ENCODE peak calls at places on chromosomes 3 and 15, in eight cellular contexts. One of them, this sample, is unnamed.

GRCh38 chr15:66846811-66847210 is 144.8 kb downstream of the SMAD6 start:
- DNase-seq in SIG-M5: no peak
- DNase-seq in lower lobe of right lung: peak
- DNase-seq in uterus: no peak
- DNase-seq in nephron progenitor cell: no peak
- DNase-seq in DMS153: no peak
- DNase-seq in G401: no peak
- DNase-seq in T-helper 22 cell: no peak
- DNase-seq in this sample: no peak

GRCh38 chr15:78149805-78150751 is 916 bp downstream of the IDH3A start:
- DNase-seq in SIG-M5: no peak
- DNase-seq in lower lobe of right lung: no peak
- DNase-seq in uterus: no peak
- DNase-seq in nephron progenitor cell: no peak
- DNase-seq in DMS153: no peak
- DNase-seq in G401: peak
- DNase-seq in T-helper 22 cell: no peak
- DNase-seq in this sample: no peak

GRCh38 chr3:118436863-118437262 is 597.8 kb downstream of the IGSF11 start:
- DNase-seq in SIG-M5: no peak
- DNase-seq in lower lobe of right lung: no peak
- DNase-seq in uterus: no peak
- DNase-seq in nephron progenitor cell: no peak
- DNase-seq in DMS153: no peak
- DNase-seq in G401: no peak
- DNase-seq in T-helper 22 cell: no peak
- DNase-seq in this sample: no peak

GRCh38 chr15:92394327-92395175 is 870 bp downstream of the ST8SIA2 start:
- DNase-seq in SIG-M5: no peak
- DNase-seq in lower lobe of right lung: no peak
- DNase-seq in uterus: no peak
- DNase-seq in nephron progenitor cell: peak
- DNase-seq in DMS153: no peak
- DNase-seq in G401: no peak
- DNase-seq in T-helper 22 cell: no peak
- DNase-seq in this sample: peak

GRCh38 chr3:24136624-24137310 is 191.7 kb downstream of the NR1D2 start:
- DNase-seq in SIG-M5: no peak
- DNase-seq in lower lobe of right lung: no peak
- DNase-seq in uterus: no peak
- DNase-seq in nephron progenitor cell: no peak
- DNase-seq in DMS153: no peak
- DNase-seq in G401: no peak
- DNase-seq in T-helper 22 cell: no peak
- DNase-seq in this sample: no peak

GRCh38 chr3:8937064-8938020 is 25.9 kb downstream of the RAD18 start:
- DNase-seq in SIG-M5: no peak
- DNase-seq in lower lobe of right lung: no peak
- DNase-seq in uterus: no peak
- DNase-seq in nephron progenitor cell: no peak
- DNase-seq in DMS153: no peak
- DNase-seq in G401: no peak
- DNase-seq in T-helper 22 cell: no peak
- DNase-seq in this sample: no peak

GRCh38 chr15:82108489-82109078 is 62.8 kb upstream of the MEX3B start:
- DNase-seq in SIG-M5: no peak
- DNase-seq in lower lobe of right lung: peak
- DNase-seq in uterus: peak
- DNase-seq in nephron progenitor cell: peak
- DNase-seq in DMS153: no peak
- DNase-seq in G401: no peak
- DNase-seq in T-helper 22 cell: peak
- DNase-seq in this sample: peak

GRCh38 chr15:88654430-88655102 is 15.8 kb downstream of the ISG20 start:
- DNase-seq in SIG-M5: no peak
- DNase-seq in lower lobe of right lung: no peak
- DNase-seq in uterus: no peak
- DNase-seq in nephron progenitor cell: no peak
- DNase-seq in DMS153: no peak
- DNase-seq in G401: no peak
- DNase-seq in T-helper 22 cell: no peak
- DNase-seq in this sample: peak

GRCh38 chr3:37652851-37653250 is 208.8 kb upstream of the CTDSPL start:
- DNase-seq in SIG-M5: no peak
- DNase-seq in lower lobe of right lung: no peak
- DNase-seq in uterus: no peak
- DNase-seq in nephron progenitor cell: no peak
- DNase-seq in DMS153: no peak
- DNase-seq in G401: no peak
- DNase-seq in T-helper 22 cell: no peak
- DNase-seq in this sample: no peak

GRCh38 chr15:50685191-50685975 is 1.2 kb downstream of the TRPM7 start:
- DNase-seq in SIG-M5: no peak
- DNase-seq in lower lobe of right lung: no peak
- DNase-seq in uterus: no peak
- DNase-seq in nephron progenitor cell: no peak
- DNase-seq in DMS153: no peak
- DNase-seq in G401: no peak
- DNase-seq in T-helper 22 cell: no peak
- DNase-seq in this sample: no peak

GRCh38 chr15:41180206-41180789 is 50.3 kb downstream of the EXD1 start:
- DNase-seq in SIG-M5: no peak
- DNase-seq in lower lobe of right lung: no peak
- DNase-seq in uterus: no peak
- DNase-seq in nephron progenitor cell: no peak
- DNase-seq in DMS153: no peak
- DNase-seq in G401: no peak
- DNase-seq in T-helper 22 cell: no peak
- DNase-seq in this sample: no peak

GRCh38 chr15:80984856-80985255 is 4.8 kb downstream of the MESD start:
- DNase-seq in SIG-M5: peak
- DNase-seq in lower lobe of right lung: no peak
- DNase-seq in uterus: no peak
- DNase-seq in nephron progenitor cell: no peak
- DNase-seq in DMS153: no peak
- DNase-seq in G401: no peak
- DNase-seq in T-helper 22 cell: no peak
- DNase-seq in this sample: no peak

GRCh38 chr15:45113380-45113990 is 487 bp downstream of the DUOX2 start:
- DNase-seq in SIG-M5: no peak
- DNase-seq in lower lobe of right lung: no peak
- DNase-seq in uterus: no peak
- DNase-seq in nephron progenitor cell: no peak
- DNase-seq in DMS153: no peak
- DNase-seq in G401: no peak
- DNase-seq in T-helper 22 cell: no peak
- DNase-seq in this sample: no peak

GRCh38 chr15:53126144-53126543 is 336.0 kb upstream of the ONECUT1 start:
- DNase-seq in SIG-M5: no peak
- DNase-seq in lower lobe of right lung: no peak
- DNase-seq in uterus: no peak
- DNase-seq in nephron progenitor cell: no peak
- DNase-seq in DMS153: no peak
- DNase-seq in G401: no peak
- DNase-seq in T-helper 22 cell: no peak
- DNase-seq in this sample: no peak

GRCh38 chr3:172217877-172218276 is 178.5 kb downstream of the FNDC3B start:
- DNase-seq in SIG-M5: no peak
- DNase-seq in lower lobe of right lung: no peak
- DNase-seq in uterus: no peak
- DNase-seq in nephron progenitor cell: no peak
- DNase-seq in DMS153: no peak
- DNase-seq in G401: no peak
- DNase-seq in T-helper 22 cell: no peak
- DNase-seq in this sample: no peak

GRCh38 chr3:61820306-61820992 is 259.1 kb downstream of the PTPRG start:
- DNase-seq in SIG-M5: no peak
- DNase-seq in lower lobe of right lung: no peak
- DNase-seq in uterus: no peak
- DNase-seq in nephron progenitor cell: no peak
- DNase-seq in DMS153: no peak
- DNase-seq in G401: no peak
- DNase-seq in T-helper 22 cell: no peak
- DNase-seq in this sample: no peak

GRCh38 chr3:72694398-72694797 is 153.8 kb downstream of the SHQ1 start:
- DNase-seq in SIG-M5: no peak
- DNase-seq in lower lobe of right lung: no peak
- DNase-seq in uterus: no peak
- DNase-seq in nephron progenitor cell: no peak
- DNase-seq in DMS153: no peak
- DNase-seq in G401: no peak
- DNase-seq in T-helper 22 cell: no peak
- DNase-seq in this sample: no peak

GRCh38 chr3:52210037-52210436 is 12.1 kb downstream of the ALAS1 start:
- DNase-seq in SIG-M5: no peak
- DNase-seq in lower lobe of right lung: no peak
- DNase-seq in uterus: no peak
- DNase-seq in nephron progenitor cell: no peak
- DNase-seq in DMS153: no peak
- DNase-seq in G401: no peak
- DNase-seq in T-helper 22 cell: no peak
- DNase-seq in this sample: no peak

GRCh38 chr3:39196671-39197446 is 4.5 kb upstream of the XIRP1 start:
- DNase-seq in SIG-M5: no peak
- DNase-seq in lower lobe of right lung: no peak
- DNase-seq in uterus: no peak
- DNase-seq in nephron progenitor cell: no peak
- DNase-seq in DMS153: no peak
- DNase-seq in G401: peak
- DNase-seq in T-helper 22 cell: no peak
- DNase-seq in this sample: no peak

GRCh38 chr3:71987089-71987735 is 202.3 kb upstream of the PROK2 start:
- DNase-seq in SIG-M5: no peak
- DNase-seq in lower lobe of right lung: no peak
- DNase-seq in uterus: no peak
- DNase-seq in nephron progenitor cell: no peak
- DNase-seq in DMS153: no peak
- DNase-seq in G401: no peak
- DNase-seq in T-helper 22 cell: no peak
- DNase-seq in this sample: peak

GRCh38 chr15:49438970-49439631 is 16.1 kb downstream of the FGF7 start:
- DNase-seq in SIG-M5: peak
- DNase-seq in lower lobe of right lung: peak
- DNase-seq in uterus: peak
- DNase-seq in nephron progenitor cell: no peak
- DNase-seq in DMS153: no peak
- DNase-seq in G401: no peak
- DNase-seq in T-helper 22 cell: no peak
- DNase-seq in this sample: no peak

GRCh38 chr3:49222002-49222401 is 50.6 kb downstream of the KLHDC8B start:
- DNase-seq in SIG-M5: no peak
- DNase-seq in lower lobe of right lung: no peak
- DNase-seq in uterus: no peak
- DNase-seq in nephron progenitor cell: no peak
- DNase-seq in DMS153: no peak
- DNase-seq in G401: no peak
- DNase-seq in T-helper 22 cell: no peak
- DNase-seq in this sample: no peak

GRCh38 chr3:41836360-41837134 is 125.4 kb downstream of the ULK4 start:
- DNase-seq in SIG-M5: no peak
- DNase-seq in lower lobe of right lung: no peak
- DNase-seq in uterus: no peak
- DNase-seq in nephron progenitor cell: no peak
- DNase-seq in DMS153: no peak
- DNase-seq in G401: no peak
- DNase-seq in T-helper 22 cell: no peak
- DNase-seq in this sample: no peak

GRCh38 chr3:31165399-31165860 is 271.0 kb upstream of the GADL1 start:
- DNase-seq in SIG-M5: no peak
- DNase-seq in lower lobe of right lung: peak
- DNase-seq in uterus: no peak
- DNase-seq in nephron progenitor cell: peak
- DNase-seq in DMS153: peak
- DNase-seq in G401: no peak
- DNase-seq in T-helper 22 cell: no peak
- DNase-seq in this sample: no peak

GRCh38 chr3:139332092-139332491 is 11.7 kb upstream of the MRPS22 start:
- DNase-seq in SIG-M5: no peak
- DNase-seq in lower lobe of right lung: no peak
- DNase-seq in uterus: no peak
- DNase-seq in nephron progenitor cell: no peak
- DNase-seq in DMS153: no peak
- DNase-seq in G401: no peak
- DNase-seq in T-helper 22 cell: no peak
- DNase-seq in this sample: no peak

GRCh38 chr3:137110392-137110996 is 152.7 kb downstream of the IL20RB start:
- DNase-seq in SIG-M5: no peak
- DNase-seq in lower lobe of right lung: no peak
- DNase-seq in uterus: no peak
- DNase-seq in nephron progenitor cell: no peak
- DNase-seq in DMS153: no peak
- DNase-seq in G401: peak
- DNase-seq in T-helper 22 cell: no peak
- DNase-seq in this sample: no peak

GRCh38 chr15:68650901-68651709 is 72.3 kb downstream of the CORO2B start:
- DNase-seq in SIG-M5: no peak
- DNase-seq in lower lobe of right lung: peak
- DNase-seq in uterus: peak
- DNase-seq in nephron progenitor cell: peak
- DNase-seq in DMS153: no peak
- DNase-seq in G401: no peak
- DNase-seq in T-helper 22 cell: no peak
- DNase-seq in this sample: peak

GRCh38 chr3:173398111-173398479 is 551 bp downstream of the NLGN1 start:
- DNase-seq in SIG-M5: no peak
- DNase-seq in lower lobe of right lung: no peak
- DNase-seq in uterus: no peak
- DNase-seq in nephron progenitor cell: peak
- DNase-seq in DMS153: no peak
- DNase-seq in G401: no peak
- DNase-seq in T-helper 22 cell: no peak
- DNase-seq in this sample: no peak

This sample was measured in testis.